ENCODE peak calls at places on chromosomes 7 and 10, in ten cellular contexts. J is PC-3; X is transverse colon; C is GM23248; Z is CD8-positive, alpha-beta T cell; M is psoas muscle; Y is naive thymus-derived CD4-positive, alpha-beta T cell; L is gastrocnemius medialis; S is brain microvascular endothelial cell; H is H1. U is an unnamed sample. For H3K36me3, the result is how much of the 10 kb centered on the place peaks cover.

GRCh38 chr10:15385552-15386455 is 14.7 kb upstream of the FAM171A1 start:
- DNase-seq in L (no peak), M (no peak), Z (no peak), H (no peak), S (no peak), Y (no peak), X (no peak), J (no peak), C (no peak), U (no peak)

GRCh38 chr7:105764506-105764905 is 111.9 kb downstream of the ATXN7L1 start:
- DNase-seq in H (no peak), Z (no peak), X (no peak), M (no peak), S (no peak), C (no peak), Y (no peak), L (no peak), J (no peak), U (no peak)

GRCh38 chr7:77439572-77439971 is 23.4 kb upstream of the GSAP start:
- DNase-seq in Y (no peak), C (peak), S (no peak), Z (no peak), L (peak), J (peak), M (peak), H (no peak), X (peak), U (no peak)

GRCh38 chr7:18706648-18707047 is 211.1 kb downstream of the HDAC9 start:
- DNase-seq in C (no peak), Z (no peak), M (no peak), L (no peak), Y (no peak), J (no peak), S (no peak), H (no peak), X (no peak), U (no peak)

GRCh38 chr10:83603708-83604107 is 535.6 kb upstream of the GHITM start:
- DNase-seq in M (no peak), Z (no peak), H (no peak), Y (no peak), J (no peak), S (peak), L (no peak), X (no peak), C (no peak), U (no peak)

GRCh38 chr7:68911754-68912153 is 686.5 kb upstream of the AUTS2 start:
- DNase-seq in L (no peak), S (no peak), C (no peak), H (no peak), Z (no peak), J (no peak), Y (no peak), M (no peak), X (no peak), U (no peak)

GRCh38 chr7:26865094-26865388 is 651 bp upstream of the SKAP2 start:
- DNase-seq in J (no peak), S (no peak), H (no peak), Z (no peak), X (no peak), L (no peak), M (peak), C (peak), Y (no peak), U (no peak)

GRCh38 chr7:12267542-12267941 is 56.4 kb downstream of the TMEM106B start:
- DNase-seq in X (no peak), Z (no peak), S (no peak), M (no peak), J (peak), C (no peak), Y (no peak), L (no peak), H (no peak), U (no peak)

GRCh38 chr7:152050547-152050971 is 25.1 kb downstream of the GALNT11 start:
- DNase-seq in M (no peak), S (no peak), Y (no peak), Z (no peak), X (no peak), C (peak), L (no peak), H (no peak), J (no peak), U (no peak)

GRCh38 chr10:88754272-88754671 is 5.5 kb upstream of the LIPN start:
- DNase-seq in S (peak), Y (no peak), L (no peak), H (no peak), Z (no peak), C (peak), J (peak), X (no peak), M (no peak), U (no peak)

GRCh38 chr7:75971961-75972763 is 22.2 kb downstream of the TMEM120A start:
- DNase-seq in J (no peak), X (no peak), M (peak), L (peak), H (no peak), S (no peak), Y (no peak), Z (no peak), C (peak), U (peak)

GRCh38 chr7:52355059-52355458 is 680.4 kb upstream of the POM121L12 start:
- DNase-seq in H (peak), J (no peak), L (no peak), M (no peak), C (no peak), Y (no peak), Z (no peak), X (no peak), S (no peak), U (peak)

GRCh38 chr7:25391295-25391861 is 163.1 kb upstream of the NPVF start:
- DNase-seq in H (no peak), S (peak), M (no peak), Y (peak), L (no peak), J (peak), X (no peak), C (peak), Z (no peak), U (no peak)

GRCh38 chr7:80858141-80858903 is 60.5 kb downstream of the SEMA3C start:
- DNase-seq in J (peak), X (no peak), H (no peak), S (no peak), Z (no peak), M (no peak), L (no peak), Y (no peak), C (peak), U (no peak)

GRCh38 chr7:115260381-115260780 is 338.5 kb downstream of the MDFIC start:
- DNase-seq in J (no peak), X (no peak), Z (no peak), C (peak), M (no peak), Y (no peak), H (no peak), S (no peak), L (no peak), U (no peak)

GRCh38 chr7:46186131-46186530 is 265.1 kb upstream of the IGFBP3 start:
- DNase-seq in Y (no peak), Z (no peak), C (no peak), H (peak), J (no peak), L (no peak), M (no peak), X (no peak), S (no peak), U (no peak)

GRCh38 chr10:43385412-43386004 is 14.1 kb downstream of the FXYD4 start:
- DNase-seq in M (no peak), X (no peak), Z (no peak), S (no peak), J (no peak), H (no peak), L (no peak), C (no peak), Y (no peak), U (no peak)

GRCh38 chr7:119283353-119283752 is 989.6 kb upstream of the KCND2 start:
- DNase-seq in J (no peak), X (no peak), Z (no peak), C (no peak), M (no peak), S (no peak), L (no peak), H (no peak), Y (no peak), U (no peak)

GRCh38 chr10:4867520-4868356 is 41.7 kb downstream of the AKR1E2 start:
- DNase-seq in Z (no peak), Y (no peak), J (no peak), C (peak), X (no peak), M (no peak), S (peak), H (no peak), L (no peak), U (no peak)

GRCh38 chr7:36777062-36777461 is 52.8 kb upstream of the AOAH start:
- DNase-seq in C (no peak), X (peak), J (no peak), M (no peak), Z (peak), Y (peak), H (no peak), S (no peak), L (no peak), U (no peak)

GRCh38 chr10:132845780-132846595 is 60.0 kb upstream of the NKX6-2 start:
- DNase-seq in L (no peak), S (no peak), Y (no peak), X (no peak), Z (no peak), M (no peak), J (no peak), C (no peak), H (no peak), U (peak)

GRCh38 chr10:61313460-61313859 is 139.7 kb downstream of the TMEM26 start:
- DNase-seq in C (peak), X (no peak), H (no peak), J (no peak), L (no peak), Z (no peak), M (no peak), S (no peak), Y (no peak), U (no peak)

GRCh38 chr10:98694014-98694413 is 247.3 kb upstream of the HPS1 start:
- DNase-seq in S (no peak), J (no peak), M (no peak), H (no peak), L (peak), C (peak), Y (no peak), X (no peak), Z (no peak), U (no peak)

GRCh38 chr10:99834410-99834809 is 52.0 kb downstream of the ABCC2 start:
- DNase-seq in Y (no peak), H (no peak), C (peak), M (no peak), S (peak), X (no peak), J (peak), L (no peak), Z (no peak), U (no peak)

GRCh38 chr10:79069325-79070090 is 742 bp downstream of the ZMIZ1 start:
- DNase-seq in C (peak), L (peak), H (no peak), Y (peak), S (peak), J (peak), M (peak), X (peak), Z (no peak), U (peak)

GRCh38 chr7:134685250-134685649 is 38.6 kb downstream of the BPGM start:
- DNase-seq in S (no peak), X (no peak), H (no peak), M (no peak), C (peak), L (no peak), Y (no peak), J (peak), Z (no peak), U (no peak)

GRCh38 chr10:24118246-24118645 is 90.7 kb upstream of the KIAA1217 start:
- DNase-seq in M (no peak), Y (no peak), S (peak), J (no peak), L (no peak), Z (no peak), H (no peak), C (no peak), X (no peak), U (peak)

GRCh38 chr7:70289067-70289466 is 690.8 kb downstream of the AUTS2 start:
- DNase-seq in C (peak), J (no peak), H (no peak), X (no peak), Z (no peak), S (no peak), M (no peak), Y (no peak), L (no peak), U (no peak)

GRCh38 chr7:55536619-55537457 is 35.5 kb downstream of the VOPP1 start:
- DNase-seq in C (no peak), X (no peak), Z (no peak), J (no peak), H (no peak), L (no peak), S (no peak), Y (no peak), M (no peak), U (no peak)

GRCh38 chr7:24858108-24858977 is 101.1 kb upstream of the GSDME start:
- DNase-seq in L (no peak), M (no peak), C (no peak), Y (no peak), H (no peak), Z (no peak), S (no peak), J (no peak), X (no peak), U (no peak)

GRCh38 chr7:65307651-65308299 is 65.9 kb upstream of the ZNF92 start:
- DNase-seq in J (peak), L (no peak), S (peak), M (peak), Y (peak), Z (no peak), C (peak), X (peak), H (peak), U (peak)

GRCh38 chr10:126599949-126600627 is 70.4 kb downstream of the C10orf90 start:
- DNase-seq in X (no peak), S (no peak), Y (no peak), J (no peak), M (no peak), L (no peak), H (peak), C (no peak), Z (no peak), U (no peak)

GRCh38 chr10:6299234-6299633 is 96.5 kb downstream of the PFKFB3 start:
- DNase-seq in M (no peak), C (no peak), S (no peak), J (peak), X (peak), H (no peak), Z (no peak), Y (no peak), L (no peak), U (peak)

GRCh38 chr10:30730306-30730705 is 100.8 kb upstream of the LYZL2 start:
- DNase-seq in J (no peak), M (no peak), X (no peak), L (no peak), Z (no peak), C (no peak), Y (no peak), S (no peak), H (no peak), U (no peak)

GRCh38 chr10:33315891-33316290 is 18.6 kb downstream of the NRP1 start:
- DNase-seq in Z (no peak), J (no peak), S (no peak), H (no peak), C (no peak), X (no peak), M (no peak), L (no peak), Y (no peak), U (peak)

GRCh38 chr7:128108129-128108528 is 76.9 kb upstream of the LRRC4 start:
- DNase-seq in C (no peak), X (no peak), Y (no peak), S (no peak), M (no peak), H (no peak), Z (no peak), L (no peak), J (no peak), U (no peak)

GRCh38 chr10:13916384-13916947 is 329.7 kb downstream of the PRPF18 start:
- DNase-seq in C (no peak), H (no peak), J (no peak), L (no peak), Y (no peak), S (no peak), Z (no peak), M (no peak), X (no peak), U (no peak)

GRCh38 chr10:26566525-26567348 is 128.6 kb downstream of the APBB1IP start:
- DNase-seq in H (peak), X (no peak), L (no peak), Y (no peak), C (no peak), M (no peak), Z (no peak), S (no peak), J (no peak), U (peak)
- H3K36me3 ChIP-seq in H (under half), X (under half), L (under half), Y (half or more), C (under half), M (under half), Z (under half), S (under half), J (under half), U (under half)

DNA sequence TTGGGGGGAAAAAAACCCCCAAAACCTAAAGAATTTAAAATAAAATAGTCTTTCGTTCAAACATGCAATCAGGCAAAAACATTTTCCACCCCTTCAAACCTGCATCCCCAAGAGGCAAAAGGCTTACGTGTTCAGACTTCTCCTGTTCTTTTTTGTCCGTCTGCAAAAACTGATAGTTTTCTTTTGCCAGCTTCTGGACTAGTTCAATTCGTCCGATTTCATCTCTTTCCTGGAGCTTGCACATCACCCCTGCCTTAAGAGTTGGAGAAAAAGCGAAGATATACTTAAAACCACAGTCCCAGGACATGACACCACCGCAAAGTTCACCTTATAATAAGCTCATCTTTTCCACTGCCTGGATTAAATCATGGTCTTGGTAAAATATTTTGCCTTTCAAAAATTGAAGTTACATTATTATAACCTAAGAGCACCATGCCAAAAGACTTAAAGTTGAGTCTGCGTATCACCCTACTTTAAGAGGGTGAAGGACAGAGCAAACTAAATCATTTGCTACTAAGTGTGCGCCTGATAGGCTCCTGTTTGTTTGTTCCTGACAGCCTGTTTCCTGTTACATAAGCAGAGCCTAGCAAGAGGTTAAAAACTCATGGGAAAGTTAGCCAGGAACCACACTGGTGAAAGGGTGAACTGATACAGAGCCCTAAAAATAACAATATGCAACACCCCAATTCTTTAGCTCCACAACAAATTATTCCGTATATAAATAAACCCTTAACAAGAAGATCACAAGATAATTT is 137.0 kb downstream of the RAPGEF5 start:
- DNase-seq in X (no peak), Y (no peak), H (no peak), S (peak), J (no peak), Z (no peak), C (no peak), L (no peak), M (no peak), U (no peak)
- H3K36me3 ChIP-seq in X (under half), Y (under half), H (under half), S (under half), J (under half), Z (under half), C (under half), L (under half), M (under half), U (under half)

GRCh38 chr10:124407451-124407850 is 11.3 kb downstream of the OAT start:
- DNase-seq in S (no peak), H (no peak), Z (no peak), C (no peak), Y (no peak), M (no peak), J (no peak), L (no peak), X (no peak), U (no peak)

GRCh38 chr10:124403548-124403947 is 15.2 kb downstream of the OAT start:
- DNase-seq in X (no peak), C (peak), H (peak), J (peak), Z (no peak), M (no peak), L (no peak), Y (peak), S (peak), U (peak)

GRCh38 chr10:124401633-124402032 is 17.1 kb downstream of the OAT start:
- DNase-seq in M (no peak), X (no peak), Y (no peak), C (no peak), J (no peak), L (no peak), H (no peak), S (no peak), Z (no peak), U (no peak)

GRCh38 chr10:124402273-124402672 is 16.4 kb downstream of the OAT start:
- DNase-seq in Z (no peak), J (no peak), H (no peak), L (no peak), S (no peak), X (no peak), C (no peak), M (no peak), Y (no peak), U (no peak)
- H3K36me3 ChIP-seq in Z (under half), J (under half), H (under half), L (half or more), S (half or more), X (under half), C (half or more), M (under half), Y (under half), U (half or more)

DNA sequence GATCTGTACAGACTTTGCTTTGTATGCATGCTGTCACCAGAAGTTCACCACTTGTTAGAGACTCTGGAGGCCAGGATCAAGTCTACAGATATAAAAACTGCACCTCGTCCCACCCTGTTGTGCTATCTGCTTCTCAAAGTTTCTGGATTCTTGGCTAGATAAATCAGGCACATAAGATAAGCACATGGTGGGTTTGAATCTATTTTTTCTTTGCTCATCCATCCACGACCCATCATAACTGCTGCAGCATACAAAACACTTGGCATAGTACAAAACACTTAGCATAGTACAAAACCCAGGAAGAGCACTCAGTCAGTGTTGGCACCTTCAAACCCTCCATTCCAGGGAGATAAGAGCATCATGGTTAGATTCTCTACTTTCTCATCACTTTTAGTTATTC is 42.4 kb upstream of the ANKRD1 start:
- DNase-seq in C (peak), L (no peak), M (no peak), Y (no peak), X (no peak), H (no peak), J (no peak), S (no peak), Z (no peak), U (no peak)
- H3K36me3 ChIP-seq in C (under half), L (under half), M (under half), Y (under half), X (under half), H (under half), J (under half), S (under half), Z (under half), U (under half)

U was measured in endodermal cell.